ENCODE peak calls at places on chromosomes 7 and 10, in six cellular contexts. A, G, D, W, T and R are unnamed samples.

GRCh38 chr10:36451391-36451790 is 674.0 kb upstream of the ANKRD30A start:
- DNase-seq in W (no peak), G (no peak), A (no peak), D (no peak), T (no peak), R (no peak)

GRCh38 chr7:12771378-12771877 is 84.0 kb downstream of the ARL4A start:
- DNase-seq in A (peak), G (no peak), T (peak), D (no peak), W (peak), R (no peak)

GRCh38 chr10:48587819-48588218 is 17.1 kb downstream of the ARHGAP22 start:
- DNase-seq in W (no peak), A (no peak), T (no peak), D (no peak), G (no peak), R (no peak)

GRCh38 chr7:157407512-157408257 is 70.9 kb downstream of the DNAJB6 start:
- DNase-seq in D (no peak), T (no peak), W (no peak), A (no peak), G (no peak), R (no peak)

GRCh38 chr7:47336178-47337020 is 245.5 kb downstream of the TNS3 start:
- DNase-seq in T (peak), D (peak), A (peak), G (no peak), W (no peak), R (no peak)

GRCh38 chr10:124329368-124329767 is 89.4 kb downstream of the OAT start:
- DNase-seq in D (no peak), G (no peak), A (no peak), T (no peak), W (no peak), R (no peak)

GRCh38 chr7:11228515-11228914 is 254.8 kb downstream of the PHF14 start:
- DNase-seq in W (peak), T (peak), G (no peak), A (no peak), D (no peak), R (no peak)

GRCh38 chr7:107999814-108000560 is 3.0 kb downstream of the LAMB1 start:
- DNase-seq in T (no peak), G (no peak), A (peak), W (no peak), D (no peak), R (no peak)

GRCh38 chr10:70682920-70683600 is 10.8 kb downstream of the ADAMTS14 start:
- DNase-seq in D (no peak), A (no peak), T (no peak), W (no peak), G (no peak), R (no peak)

GRCh38 chr7:1638113-1638726 is 31.9 kb upstream of the ELFN1 start:
- DNase-seq in A (no peak), W (no peak), G (no peak), T (no peak), D (no peak), R (no peak)

GRCh38 chr10:75870039-75870645 is 438.7 kb downstream of the LRMDA start:
- DNase-seq in A (no peak), G (no peak), D (no peak), T (no peak), W (no peak), R (no peak)

GRCh38 chr7:50209461-50210161 is 94.9 kb upstream of the IKZF1 start:
- DNase-seq in A (no peak), G (no peak), D (no peak), T (no peak), W (no peak), R (no peak)

GRCh38 chr10:82190432-82191260 is 315.7 kb downstream of the NRG3 start:
- DNase-seq in T (no peak), W (no peak), D (no peak), G (no peak), A (no peak), R (no peak)

GRCh38 chr7:68216046-68216445 is 1219.4 kb downstream of the TYW1 start:
- DNase-seq in T (no peak), A (no peak), G (no peak), D (peak), W (no peak), R (no peak)

GRCh38 chr10:11931038-11931437 is 107.9 kb downstream of the PROSER2 start:
- DNase-seq in W (no peak), D (no peak), T (no peak), G (no peak), A (no peak), R (no peak)

GRCh38 chr10:93030409-93030808 is 30.2 kb upstream of the CYP26C1 start:
- DNase-seq in G (no peak), W (no peak), A (peak), T (no peak), D (no peak), R (no peak)

GRCh38 chr7:132777419-132777818 is 201.1 kb upstream of the PLXNA4 start:
- DNase-seq in A (no peak), G (no peak), D (no peak), W (no peak), T (no peak), R (no peak)

GRCh38 chr7:30062587-30062986 is 34.4 kb downstream of the PLEKHA8 start:
- DNase-seq in W (no peak), T (no peak), D (no peak), G (no peak), A (peak), R (no peak)

GRCh38 chr7:21945374-21946227 is at the start of gene CDCA7L:
- DNase-seq in A (peak), G (peak), T (peak), D (peak), W (peak), R (peak)

GRCh38 chr10:89342219-89342966 is 14.6 kb downstream of the IFIT3 start:
- DNase-seq in A (peak), W (no peak), T (peak), D (no peak), G (peak), R (no peak)

GRCh38 chr10:43138757-43139241 is 554 bp downstream of the CSGALNACT2 start:
- DNase-seq in A (peak), D (peak), G (no peak), T (no peak), W (no peak), R (peak)

GRCh38 chr7:1354661-1355567 is 104.4 kb downstream of the MICALL2 start:
- DNase-seq in T (no peak), A (no peak), G (no peak), D (peak), W (no peak), R (peak)

GRCh38 chr10:18797286-18797685 is 138.1 kb downstream of the ARL5B start:
- DNase-seq in W (no peak), A (no peak), G (no peak), D (no peak), T (no peak), R (no peak)

GRCh38 chr7:20260219-20260618 is 43.0 kb upstream of the MACC1 start:
- DNase-seq in D (no peak), G (no peak), A (peak), W (no peak), T (no peak), R (no peak)

GRCh38 chr7:150800576-150801241 is at the start of gene TMEM176A:
- DNase-seq in D (no peak), A (no peak), T (peak), G (no peak), W (peak), R (no peak)

GRCh38 chr10:86385806-86386205 is 19.2 kb upstream of the GRID1 start:
- DNase-seq in G (no peak), A (no peak), W (no peak), T (no peak), D (no peak), R (no peak)

GRCh38 chr7:76049295-76049694 is 1.4 kb downstream of the MDH2 start:
- DNase-seq in W (no peak), T (no peak), G (no peak), D (no peak), A (no peak), R (no peak)

DNA sequence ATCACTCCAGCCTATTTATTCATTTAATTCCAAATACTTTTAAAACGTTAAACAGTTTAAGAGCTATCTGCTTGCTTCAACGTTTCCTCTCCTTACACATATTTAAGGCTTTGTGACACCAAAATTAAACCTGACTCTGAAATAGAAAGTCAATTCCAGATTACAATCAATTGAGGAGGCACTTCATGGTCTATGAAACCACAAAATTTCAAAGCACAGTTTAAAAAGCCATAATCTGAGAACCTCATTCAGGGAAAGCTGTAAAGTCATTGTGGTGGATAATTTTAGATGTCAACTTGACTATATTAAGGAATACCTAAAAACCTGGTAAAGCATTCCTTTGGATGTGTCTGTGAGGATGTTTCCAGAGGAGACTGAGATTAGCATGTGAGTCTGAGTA is 6.2 kb downstream of the SNX13 start:
- DNase-seq in A (no peak), W (no peak), D (no peak), T (no peak), G (no peak), R (no peak)
- H3K27ac ChIP-seq in A (no peak), W (no peak), D (no peak), T (no peak), G (no peak), R (no peak)

DNA sequence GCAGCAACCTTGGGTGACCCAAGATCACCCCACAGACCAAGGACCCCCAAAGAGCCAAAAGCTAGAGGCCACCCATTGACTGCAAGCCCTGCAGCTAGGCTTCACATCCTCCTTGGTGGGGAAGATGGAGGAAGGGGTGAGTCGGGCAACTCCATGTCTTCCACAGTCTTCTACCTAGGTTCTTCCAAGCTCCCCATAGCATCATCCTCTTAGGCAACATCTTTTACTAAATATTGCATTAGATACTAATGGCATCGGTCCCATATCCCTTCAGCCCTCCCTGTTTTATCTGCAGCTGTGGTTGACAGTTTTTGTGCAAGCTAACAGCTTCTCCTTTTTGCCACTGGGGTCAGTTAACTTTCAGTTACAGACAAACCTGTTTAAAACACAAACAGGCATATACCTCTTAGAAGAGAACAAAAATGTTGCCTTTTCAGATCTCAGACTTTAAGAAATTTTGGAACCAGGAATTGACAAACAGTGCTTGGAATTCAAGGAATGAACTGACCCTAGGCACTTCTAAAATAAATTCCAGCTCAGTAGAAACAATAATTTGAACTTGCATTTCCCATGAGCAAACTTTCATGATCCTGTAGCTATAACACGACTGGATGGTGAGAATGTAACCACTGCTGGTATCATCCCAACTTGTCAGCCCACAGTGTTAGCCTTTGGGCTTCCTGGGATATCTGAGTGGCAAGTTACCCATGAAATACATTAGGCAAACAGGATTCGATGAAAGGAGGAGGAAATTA is 33.9 kb upstream of the MSMB start:
- DNase-seq in G (no peak), T (no peak), A (no peak), D (no peak), W (no peak), R (no peak)
- H3K27ac ChIP-seq in G (no peak), T (no peak), A (no peak), D (peak), W (no peak), R (no peak)

DNA sequence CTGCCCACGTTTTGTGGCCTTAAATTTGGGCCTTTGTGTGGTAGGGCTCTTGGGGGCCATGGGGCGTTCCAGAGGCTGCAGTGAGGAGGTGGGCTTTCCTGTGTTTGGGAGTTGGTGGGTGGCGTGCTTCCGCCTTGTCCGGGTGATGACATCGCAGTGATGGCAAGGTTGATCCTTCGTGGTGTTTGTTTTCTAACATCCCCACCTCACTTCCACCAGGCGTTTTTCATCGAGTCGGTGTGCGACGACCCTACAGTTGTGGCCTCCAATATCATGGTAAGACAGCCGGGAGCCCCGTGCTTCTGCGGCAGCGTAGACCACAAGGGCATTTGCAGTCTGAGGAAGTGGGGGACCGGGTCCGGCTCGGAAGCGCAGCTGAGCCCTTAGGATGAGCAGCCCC is 14.2 kb downstream of the PFKFB3 start:
- DNase-seq in D (no peak), T (no peak), A (no peak), G (no peak), W (no peak), R (no peak)
- H3K27ac ChIP-seq in D (no peak), T (no peak), A (no peak), G (no peak), W (no peak), R (no peak)

DNA sequence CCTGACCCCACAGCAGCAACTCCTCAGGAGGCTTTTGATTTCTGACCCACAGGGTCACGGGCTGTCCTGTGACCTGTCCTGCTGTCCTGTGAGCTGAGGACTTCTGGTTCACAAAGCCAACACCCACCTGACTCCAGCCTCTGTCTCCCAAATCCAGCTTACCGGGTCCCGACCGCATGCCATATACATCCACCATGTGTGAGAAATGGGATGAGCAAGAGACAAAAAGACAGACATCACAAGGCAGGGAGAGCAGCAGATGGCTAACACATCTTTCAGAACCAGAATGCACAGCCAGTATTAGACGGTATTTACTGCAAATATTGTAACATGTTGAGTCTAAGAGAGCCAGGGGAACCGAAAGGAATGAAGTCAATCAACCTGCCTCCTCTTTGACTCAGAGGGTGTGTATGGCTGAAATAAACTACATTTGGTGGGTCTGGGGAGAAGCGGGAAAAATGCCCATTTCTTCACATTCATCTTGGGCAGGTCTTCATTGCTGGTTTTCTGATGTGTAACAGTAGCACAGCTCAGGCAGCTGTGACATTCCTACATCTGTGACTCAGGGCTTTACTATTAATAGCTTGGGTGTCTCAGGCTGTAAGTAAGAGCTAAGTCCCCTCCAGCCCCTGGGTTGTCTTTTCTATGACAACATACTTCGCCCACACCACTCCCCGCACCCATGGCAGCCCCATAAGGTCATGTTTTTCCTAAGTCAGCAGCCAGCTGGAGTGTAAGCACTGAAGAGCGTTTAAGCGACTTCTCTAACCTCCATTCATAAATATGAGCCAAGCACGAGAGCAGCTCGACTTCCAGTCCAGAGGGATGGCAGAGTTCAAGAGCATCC is 25.0 kb downstream of the ABLIM1 start:
- DNase-seq in G (no peak), T (no peak), W (no peak), A (peak), D (no peak), R (no peak)
- H3K27ac ChIP-seq in G (peak), T (peak), W (peak), A (peak), D (peak), R (peak)

DNA sequence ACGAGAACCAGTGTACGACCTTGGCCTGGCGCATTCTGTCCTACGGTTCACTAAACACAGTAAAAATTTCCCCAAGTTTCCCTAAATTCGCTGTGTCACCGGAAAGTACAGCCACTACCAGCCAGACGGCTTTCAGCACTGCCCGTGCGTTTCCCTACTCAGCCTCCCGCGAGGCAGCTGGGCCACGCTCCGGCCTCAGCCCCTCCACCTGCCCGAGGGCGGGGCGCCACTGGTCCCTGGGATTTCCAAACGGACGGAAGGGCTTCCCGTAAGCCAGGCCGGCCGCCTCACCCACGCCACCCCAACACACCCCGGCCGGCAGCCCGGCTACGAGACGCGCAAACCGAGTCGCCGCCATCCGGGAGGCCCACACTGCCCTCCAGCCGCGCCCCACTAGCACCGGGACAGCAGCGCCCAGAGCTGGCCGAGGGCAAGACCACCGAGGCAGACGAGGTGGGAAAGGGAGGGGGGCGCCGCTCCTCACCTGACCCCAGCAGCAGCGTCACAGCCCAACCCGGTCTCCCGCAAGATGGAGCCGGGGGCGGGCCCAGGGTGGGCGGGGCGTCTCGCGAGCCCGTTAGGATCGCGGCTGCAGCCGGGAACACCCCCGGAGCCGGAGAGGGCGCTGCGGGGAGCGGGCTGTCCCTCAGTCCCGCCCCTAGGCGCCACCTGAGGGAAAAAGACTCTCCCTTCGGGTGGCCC is at the start of gene ANXA7:
- DNase-seq in A (peak), T (peak), G (peak), W (peak), D (peak), R (peak)
- H3K27ac ChIP-seq in A (peak), T (peak), G (peak), W (peak), D (peak), R (peak)

GRCh38 chr10:101968286-101968685 is 87.7 kb downstream of the ARMH3 start:
- DNase-seq in A (no peak), W (no peak), G (no peak), D (no peak), T (no peak), R (no peak)
- H3K27ac ChIP-seq in A (no peak), W (no peak), G (no peak), D (peak), T (peak), R (no peak)

DNA sequence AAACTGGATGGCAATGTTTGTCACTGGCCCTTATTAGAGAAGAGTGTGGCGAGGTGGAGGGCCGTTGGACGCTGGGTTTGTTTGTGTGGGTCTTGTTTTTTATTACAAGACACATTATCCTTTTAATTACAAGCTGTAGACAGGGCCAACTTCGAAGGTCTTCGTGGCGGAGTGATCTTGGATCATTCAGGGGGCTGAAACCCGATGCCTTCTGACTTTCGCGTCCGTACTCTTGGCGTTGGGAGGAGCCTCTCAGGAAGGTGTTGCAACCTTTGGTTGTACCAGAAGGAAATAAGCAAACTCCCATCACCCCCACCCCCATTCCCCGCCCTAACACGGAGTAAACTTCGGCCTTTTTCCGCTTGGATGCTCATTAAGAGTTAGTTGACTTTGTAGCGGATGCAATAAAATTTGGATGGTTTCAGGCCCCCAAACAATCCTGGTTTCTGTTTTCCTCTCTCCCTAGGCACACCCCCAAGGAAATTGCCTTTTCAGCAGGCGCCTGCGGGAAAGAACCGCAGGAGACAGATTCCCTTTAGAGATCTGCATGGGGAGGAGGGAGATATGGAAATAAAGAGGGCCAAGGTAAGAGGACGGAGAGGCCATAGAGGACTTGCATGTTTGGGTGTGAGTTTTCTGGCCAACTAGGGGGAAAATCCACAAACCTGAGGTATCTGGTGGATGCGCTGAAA is 294.5 kb upstream of the NFE2L3 start:
- DNase-seq in D (no peak), G (no peak), W (no peak), A (peak), T (no peak), R (no peak)
- H3K27ac ChIP-seq in D (peak), G (no peak), W (no peak), A (peak), T (no peak), R (no peak)

GRCh38 chr10:80544316-80544953 is 6.7 kb downstream of the SH2D4B start:
- DNase-seq in D (no peak), W (no peak), A (no peak), G (no peak), T (no peak), R (no peak)

GRCh38 chr10:80541144-80541750 is 3.5 kb downstream of the SH2D4B start:
- DNase-seq in D (no peak), A (no peak), G (no peak), W (no peak), T (peak), R (no peak)

GRCh38 chr10:80540136-80540535 is 2.4 kb downstream of the SH2D4B start:
- DNase-seq in G (no peak), D (no peak), A (no peak), W (no peak), T (no peak), R (no peak)

GRCh38 chr10:80540644-80541143 is 3.0 kb downstream of the SH2D4B start:
- DNase-seq in W (no peak), A (no peak), G (no peak), T (no peak), D (no peak), R (no peak)

GRCh38 chr10:80542053-80542452 is 4.4 kb downstream of the SH2D4B start:
- DNase-seq in T (no peak), A (peak), D (no peak), G (no peak), W (no peak), R (no peak)
- H3K27ac ChIP-seq in T (peak), A (no peak), D (peak), G (no peak), W (no peak), R (peak)